ENCODE peak calls at places on chromosomes 6 and 20, in five cellular contexts. U is HCT116, Z is HepG2, G is GM12878, Y is endothelial cell of umbilical vein. X is an unnamed sample.

GRCh38 chr6:170584954-170585498 is 589 bp upstream of the PDCD2 start:
- DNase-seq in U (no peak), Z (no peak), G (no peak), Y (peak; percentile 5), X (no peak)

GRCh38 chr20:13009682-13010406 is 1.1 kb downstream of the SPTLC3 start:
- DNase-seq in U (no peak), Z (peak; percentile 63), G (peak; percentile 77), Y (peak; percentile 71), X (no peak)

GRCh38 chr20:3011752-3012151 is 31.7 kb upstream of the GNRH2 start:
- DNase-seq in U (no peak), Z (no peak), G (no peak), Y (no peak), X (no peak)

GRCh38 chr6:99613705-99614429 is 7.2 kb downstream of the PRDM13 start:
- DNase-seq in U (no peak), Z (no peak), G (no peak), Y (no peak), X (no peak)

GRCh38 chr20:58037631-58038030 is 190.8 kb downstream of the ANKRD60 start:
- DNase-seq in U (no peak), Z (no peak), G (no peak), Y (no peak), X (no peak)

GRCh38 chr20:17657898-17658647 is 24.0 kb downstream of the RRBP1 start:
- DNase-seq in U (no peak), Z (no peak), G (no peak), Y (no peak), X (no peak)

GRCh38 chr6:145548941-145549652 is 186.2 kb downstream of the EPM2A start:
- DNase-seq in U (no peak), Z (no peak), G (no peak), Y (no peak), X (peak; percentile 58)

GRCh38 chr6:154732538-154732823 is 735 bp upstream of the SCAF8 start:
- DNase-seq in U (no peak), Z (no peak), G (no peak), Y (no peak), X (no peak)

GRCh38 chr20:36493801-36494114 is 47.6 kb upstream of the MYL9 start:
- DNase-seq in U (no peak), Z (no peak), G (no peak), Y (no peak), X (no peak)

GRCh38 chr6:117075218-117075617 is 190.1 kb upstream of the VGLL2 start:
- DNase-seq in U (no peak), Z (no peak), G (no peak), Y (no peak), X (no peak)

GRCh38 chr20:33092361-33092760 is 12.9 kb downstream of the BPIFB4 start:
- DNase-seq in U (no peak), Z (no peak), G (no peak), Y (no peak), X (no peak)

GRCh38 chr6:20693466-20694063 is 159.3 kb downstream of the CDKAL1 start:
- DNase-seq in U (no peak), Z (no peak), G (no peak), Y (no peak), X (no peak)

GRCh38 chr20:41030536-41031242 is 2.1 kb downstream of the TOP1 start:
- DNase-seq in U (no peak), Z (peak; percentile 24), G (no peak), Y (peak; percentile 24), X (no peak)

GRCh38 chr20:4138056-4138455 is 122.7 kb upstream of the RNF24 start:
- DNase-seq in U (no peak), Z (peak; percentile 67), G (no peak), Y (no peak), X (no peak)

GRCh38 chr6:139855741-139856206 is 481.3 kb upstream of the CITED2 start:
- DNase-seq in U (no peak), Z (no peak), G (no peak), Y (no peak), X (no peak)

GRCh38 chr6:56259682-56260081 is 12.3 kb upstream of the COL21A1 start:
- DNase-seq in U (no peak), Z (no peak), G (no peak), Y (peak; percentile 70), X (peak; percentile 97)

GRCh38 chr6:168397011-168397410 is 44.0 kb upstream of the SMOC2 start:
- DNase-seq in U (no peak), Z (no peak), G (no peak), Y (no peak), X (no peak)

GRCh38 chr20:56628015-56628872 is 862 bp upstream of the TFAP2C start:
- DNase-seq in U (no peak), Z (no peak), G (no peak), Y (no peak), X (no peak)

GRCh38 chr6:158391276-158391675 is 79.0 kb downstream of the TULP4 start:
- DNase-seq in U (no peak), Z (no peak), G (no peak), Y (no peak), X (no peak)

GRCh38 chr6:41647061-41647511 is 8.8 kb downstream of the MDFI start:
- DNase-seq in U (no peak), Z (no peak), G (no peak), Y (no peak), X (no peak)

GRCh38 chr6:109867009-109867969 is 110.8 kb upstream of the GPR6 start:
- DNase-seq in U (no peak), Z (no peak), G (no peak), Y (peak; percentile 5), X (peak; percentile 57)

GRCh38 chr6:127923135-127923534 is 22.3 kb upstream of the THEMIS start:
- DNase-seq in U (no peak), Z (no peak), G (no peak), Y (no peak), X (no peak)

GRCh38 chr6:170505306-170505705 is 47.8 kb downstream of the PSMB1 start:
- DNase-seq in U (no peak), Z (no peak), G (no peak), Y (no peak), X (no peak)

GRCh38 chr20:56511926-56512325 is 12.6 kb upstream of the FAM209A start:
- DNase-seq in U (no peak), Z (no peak), G (no peak), Y (no peak), X (no peak)

GRCh38 chr20:14959506-14960493 is 622.4 kb upstream of the FLRT3 start:
- DNase-seq in U (no peak), Z (peak; percentile 24), G (no peak), Y (no peak), X (no peak)

GRCh38 chr6:142482249-142482648 is 180.4 kb downstream of the ADGRG6 start:
- DNase-seq in U (no peak), Z (no peak), G (no peak), Y (no peak), X (no peak)

GRCh38 chr6:170160031-170160627 is 130.7 kb downstream of the DLL1 start:
- DNase-seq in U (peak; percentile 28), Z (no peak), G (no peak), Y (no peak), X (no peak)

GRCh38 chr6:20126789-20127653 is 85.2 kb downstream of the MBOAT1 start:
- DNase-seq in U (peak; percentile 35), Z (peak; percentile 66), G (peak; percentile 11), Y (peak; percentile 77), X (peak; percentile 35)

GRCh38 chr6:15513131-15513771 is 149.6 kb downstream of the DTNBP1 start:
- DNase-seq in U (no peak), Z (no peak), G (no peak), Y (no peak), X (no peak)

GRCh38 chr6:15510536-15511247 is 152.1 kb downstream of the DTNBP1 start:
- DNase-seq in U (no peak), Z (no peak), G (no peak), Y (no peak), X (no peak)

GRCh38 chr6:15512126-15512525 is 150.7 kb downstream of the DTNBP1 start:
- DNase-seq in U (no peak), Z (peak; percentile 41), G (no peak), Y (no peak), X (no peak)

GRCh38 chr6:15510121-15510520 is 152.7 kb downstream of the DTNBP1 start:
- DNase-seq in U (no peak), Z (no peak), G (no peak), Y (no peak), X (no peak)

GRCh38 chr6:15511248-15512125 is 151.3 kb downstream of the DTNBP1 start:
- DNase-seq in U (no peak), Z (no peak), G (no peak), Y (no peak), X (no peak)
- TF ChIP-seq POLR2AphosphoS5 in U (no peak), Z (no peak), G (no peak), Y (no peak), X (no peak)

GRCh38 chr20:50295345-50295744 is 104.7 kb downstream of the CEBPB start:
- DNase-seq in U (no peak), Z (no peak), G (no peak), Y (no peak), X (no peak)
- H3K9ac ChIP-seq in U (no peak overlapping the region), Z (no peak overlapping the region), G (no peak overlapping the region), Y (no peak overlapping the region), X (no peak overlapping the region)

DNA sequence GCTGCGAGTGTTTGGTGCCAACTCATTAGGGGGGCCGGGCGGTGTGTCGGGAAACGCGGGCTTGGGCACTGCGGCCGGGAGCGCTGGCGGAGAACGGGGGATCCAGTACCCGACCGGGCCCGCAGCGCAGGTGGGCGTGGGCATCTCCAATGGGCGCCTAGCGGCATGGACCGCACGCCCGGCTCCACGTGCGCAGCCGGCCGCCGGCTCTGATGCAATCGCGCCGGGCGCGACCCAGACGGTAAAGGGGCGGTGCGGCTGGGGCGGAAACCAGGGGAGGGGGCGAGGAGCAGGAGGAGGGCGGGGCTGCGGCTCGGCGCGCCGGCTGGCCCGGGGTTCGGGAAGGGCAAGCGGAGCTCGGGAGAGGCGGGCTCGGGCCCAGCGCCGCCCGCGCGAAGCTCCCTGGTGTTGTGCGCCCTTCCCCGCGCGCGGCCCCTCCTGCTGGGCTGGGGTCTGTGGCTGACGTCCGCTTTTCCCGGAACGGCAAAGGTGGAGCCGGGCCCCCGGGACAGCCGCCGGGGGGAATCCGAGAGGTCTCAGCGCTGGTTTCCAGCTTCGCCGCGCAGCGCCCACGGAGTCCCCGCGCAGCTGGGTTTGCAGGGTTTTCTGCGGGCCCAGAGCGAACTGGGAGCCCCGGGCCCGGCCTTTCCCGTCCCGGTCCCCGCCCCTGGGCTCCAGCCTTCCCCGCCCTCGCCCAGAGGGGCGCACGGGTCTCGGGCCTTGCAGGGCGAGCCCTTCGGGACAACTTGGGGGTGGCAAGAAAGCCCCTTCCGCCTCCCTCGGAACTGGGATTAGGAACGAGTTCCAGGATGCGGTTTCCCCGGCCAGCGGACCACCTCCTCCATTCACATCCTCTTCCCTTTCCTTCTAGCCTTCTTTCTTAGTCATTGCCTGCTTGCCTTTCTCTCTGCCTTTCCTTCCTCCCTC is 908 bp downstream of the MTHFD1L start:
- DNase-seq in U (peak; percentile 58), Z (peak; percentile 83), G (peak; percentile 33), Y (peak; percentile 95), X (no peak)
- TF ChIP-seq POLR2AphosphoS5 in U (peak; percentile 73), Z (peak; percentile 50), G (peak; percentile 40), Y (peak; percentile 95), X (peak; percentile 93)

GRCh38 chr6:12049165-12049564 is 37.1 kb downstream of the HIVEP1 start:
- DNase-seq in U (no peak), Z (no peak), G (no peak), Y (no peak), X (no peak)

GRCh38 chr6:12047792-12048432 is 35.8 kb downstream of the HIVEP1 start:
- DNase-seq in U (no peak), Z (no peak), G (no peak), Y (no peak), X (no peak)

GRCh38 chr6:12047304-12047703 is 35.2 kb downstream of the HIVEP1 start:
- DNase-seq in U (no peak), Z (no peak), G (no peak), Y (no peak), X (no peak)

GRCh38 chr6:12051861-12052368 is 39.8 kb downstream of the HIVEP1 start:
- DNase-seq in U (no peak), Z (no peak), G (peak; percentile 92), Y (no peak), X (no peak)

GRCh38 chr6:12048609-12049008 is 36.5 kb downstream of the HIVEP1 start:
- DNase-seq in U (no peak), Z (no peak), G (no peak), Y (no peak), X (no peak)
- H3K9ac ChIP-seq in U (no peak overlapping the region), Z (no peak overlapping the region), G (peak overlapping the region; percentile 63), Y (no peak overlapping the region), X (no peak overlapping the region)